ENCODE peak calls at places on chromosome 19, in seven cellular contexts. G is substantia nigra; A is NCI-H1436; D is Right ventricle myocardium superior; L is breast epithelium; H is DMS79 treated with DMSO at 0.1 percent for 48 hours; V is stimulated activated CD4-positive, alpha-beta T cell treated with anti-CD3 and anti-CD28 coated beads, TNF-alpha, amount 100 ng/mL, for 24 hours. Y is an unnamed sample.
A peak's percentile ranks its signal among the peaks of the same experiment; 100 is the strongest.

GRCh38 chr19:19355606-19356139 is 35.0 kb downstream of the MAU2 start:
- DNase-seq in G (no peak), A (no peak), D (no peak), L (no peak), H (no peak), V (no peak), Y (no peak)

GRCh38 chr19:14442904-14443631 is 10.0 kb downstream of the PKN1 start:
- DNase-seq in G (no peak), A (no peak), D (no peak), L (no peak), H (no peak), V (no peak), Y (no peak)

GRCh38 chr19:39951686-39952085 is 17.3 kb upstream of the FCGBP start:
- DNase-seq in G (no peak), A (no peak), D (no peak), L (no peak), H (no peak), V (no peak), Y (no peak)

GRCh38 chr19:54462713-54463530 is 656 bp downstream of the LENG9 start:
- DNase-seq in G (peak; percentile 67), A (no peak), D (peak; percentile 88), L (peak; percentile 54), H (no peak), V (peak; percentile 44), Y (peak; percentile 91)

GRCh38 chr19:31676271-31677004 is 327.2 kb upstream of the TSHZ3 start:
- DNase-seq in G (no peak), A (no peak), D (no peak), L (no peak), H (no peak), V (no peak), Y (no peak)

GRCh38 chr19:14048439-14049153 is 13.3 kb downstream of the PALM3 start:
- DNase-seq in G (no peak), A (no peak), D (peak; percentile 79), L (no peak), H (no peak), V (peak; percentile 60), Y (peak; percentile 80)

GRCh38 chr19:2503521-2504109 is 27.7 kb downstream of the GADD45B start:
- DNase-seq in G (no peak), A (no peak), D (no peak), L (no peak), H (no peak), V (peak; percentile 25), Y (no peak)

GRCh38 chr19:18160792-18161690 is 8.1 kb downstream of the PIK3R2 start:
- DNase-seq in G (peak; percentile 58), A (peak; percentile 46), D (peak; percentile 87), L (peak; percentile 54), H (no peak), V (peak; percentile 70), Y (peak; percentile 92)

GRCh38 chr19:50555033-50555432 is 13.2 kb downstream of the LRRC4B start:
- DNase-seq in G (no peak), A (no peak), D (no peak), L (no peak), H (no peak), V (no peak), Y (no peak)

GRCh38 chr19:39157997-39158389 is 32.4 kb downstream of the PAK4 start:
- DNase-seq in G (no peak), A (no peak), D (no peak), L (no peak), H (no peak), V (no peak), Y (no peak)

GRCh38 chr19:28882818-28883217 is 330.1 kb downstream of the UQCRFS1 start:
- DNase-seq in G (no peak), A (no peak), D (no peak), L (no peak), H (no peak), V (no peak), Y (no peak)

GRCh38 chr19:44869728-44870470 is 21.2 kb upstream of the TOMM40 start:
- DNase-seq in G (peak; percentile 3), A (no peak), D (no peak), L (no peak), H (no peak), V (no peak), Y (peak; percentile 79)

GRCh38 chr19:12668937-12669271 is 2.3 kb downstream of the WDR83 start:
- DNase-seq in G (no peak), A (no peak), D (peak; percentile 68), L (peak; percentile 66), H (no peak), V (peak; percentile 42), Y (peak; percentile 82)

GRCh38 chr19:8576273-8576993 is 809 bp downstream of the MYO1F start:
- DNase-seq in G (no peak), A (no peak), D (no peak), L (no peak), H (no peak), V (no peak), Y (peak; percentile 70)

GRCh38 chr19:33956941-33957340 is 160.3 kb downstream of the KCTD15 start:
- DNase-seq in G (no peak), A (no peak), D (no peak), L (no peak), H (no peak), V (no peak), Y (no peak)

GRCh38 chr19:36009220-36009619 is 607 bp upstream of the SYNE4 start:
- DNase-seq in G (peak; percentile 8), A (peak; percentile 41), D (peak; percentile 83), L (peak; percentile 52), H (peak; percentile 45), V (no peak), Y (peak; percentile 86)

GRCh38 chr19:5804516-5805464 is at the start of gene NRTN:
- DNase-seq in G (no peak), A (peak; percentile 60), D (no peak), L (no peak), H (peak; percentile 7), V (no peak), Y (no peak)

GRCh38 chr19:56837892-56838679 is 2.4 kb downstream of the PEG3 start:
- DNase-seq in G (peak; percentile 83), A (no peak), D (peak; percentile 82), L (peak; percentile 67), H (no peak), V (no peak), Y (peak; percentile 83)

GRCh38 chr19:3457531-3458228 is 22.6 kb downstream of the SMIM24 start:
- DNase-seq in G (no peak), A (no peak), D (no peak), L (no peak), H (no peak), V (no peak), Y (no peak)

GRCh38 chr19:45768644-45769053 is 403 bp downstream of the SIX5 start:
- DNase-seq in G (peak; percentile 35), A (no peak), D (peak; percentile 69), L (peak; percentile 61), H (no peak), V (no peak), Y (no peak)

GRCh38 chr19:52110780-52111179 is 15.2 kb upstream of the ZNF841 start:
- DNase-seq in G (no peak), A (no peak), D (no peak), L (no peak), H (no peak), V (no peak), Y (no peak)

GRCh38 chr19:27674701-27675100 is 1538.2 kb downstream of the UQCRFS1 start:
- DNase-seq in G (no peak), A (no peak), D (no peak), L (no peak), H (no peak), V (no peak), Y (no peak)

GRCh38 chr19:36110487-36111199 is at the start of gene OVOL3:
- DNase-seq in G (no peak), A (no peak), D (no peak), L (no peak), H (no peak), V (no peak), Y (peak; percentile 27)

GRCh38 chr19:35169226-35169995 is 14.9 kb downstream of the FXYD5 start:
- DNase-seq in G (no peak), A (no peak), D (no peak), L (no peak), H (no peak), V (no peak), Y (no peak)

GRCh38 chr19:57280913-57281425 is 684 bp downstream of the ZNF460 start:
- DNase-seq in G (no peak), A (peak; percentile 3), D (no peak), L (no peak), H (no peak), V (no peak), Y (no peak)

GRCh38 chr19:49324801-49325491 is at the start of gene SLC6A16:
- DNase-seq in G (no peak), A (no peak), D (no peak), L (no peak), H (no peak), V (no peak), Y (no peak)

GRCh38 chr19:11538232-11539036 is at the start of gene CNN1:
- DNase-seq in G (no peak), A (no peak), D (peak; percentile 73), L (peak; percentile 93), H (no peak), V (no peak), Y (no peak)

GRCh38 chr19:39363909-39364457 is 21.8 kb downstream of the SAMD4B start:
- DNase-seq in G (peak; percentile 74), A (no peak), D (peak; percentile 72), L (no peak), H (no peak), V (no peak), Y (peak; percentile 76)